ENCODE peak calls at places on chromosome 11, in five cellular contexts. Z is osteoblast, V is psoas muscle, K is transverse colon, W is sigmoid colon. U is an unnamed sample.

GRCh38 chr11:110565690-110566336 is 136.1 kb downstream of the FDX1 start:
- DNase-seq in Z (peak; percentile 50), V (no peak), K (no peak), W (no peak), U (no peak)

GRCh38 chr11:67564230-67564629 is 19.4 kb upstream of the GSTP1 start:
- DNase-seq in Z (no peak), V (no peak), K (no peak), W (no peak), U (no peak)

GRCh38 chr11:36385121-36385530 is 89.0 kb downstream of the PRR5L start:
- DNase-seq in Z (no peak), V (no peak), K (no peak), W (no peak), U (no peak)

GRCh38 chr11:108672113-108672512 is 7.2 kb downstream of the DDX10 start:
- DNase-seq in Z (no peak), V (no peak), K (no peak), W (no peak), U (no peak)

GRCh38 chr11:128480665-128481064 is 106.7 kb downstream of the ETS1 start:
- DNase-seq in Z (no peak), V (no peak), K (no peak), W (no peak), U (no peak)

GRCh38 chr11:12674936-12675696 is 895 bp downstream of the TEAD1 start:
- DNase-seq in Z (peak; percentile 88), V (peak; percentile 65), K (no peak), W (peak; percentile 79), U (peak; percentile 50)

GRCh38 chr11:12377824-12378593 is 638 bp downstream of the PARVA start:
- DNase-seq in Z (peak; percentile 95), V (peak; percentile 76), K (peak; percentile 86), W (peak; percentile 94), U (no peak)

GRCh38 chr11:32391965-32392553 is 43.3 kb downstream of the WT1 start:
- DNase-seq in Z (no peak), V (no peak), K (no peak), W (no peak), U (no peak)

GRCh38 chr11:9568854-9569587 is 4.4 kb upstream of the WEE1 start:
- DNase-seq in Z (peak; percentile 90), V (peak; percentile 64), K (peak; percentile 86), W (peak; percentile 83), U (no peak)

GRCh38 chr11:131656839-131657211 is 286.4 kb downstream of the NTM start:
- DNase-seq in Z (no peak), V (no peak), K (no peak), W (no peak), U (no peak)

GRCh38 chr11:119473226-119473625 is 50.3 kb upstream of the THY1 start:
- DNase-seq in Z (no peak), V (no peak), K (no peak), W (no peak), U (no peak)

GRCh38 chr11:105979997-105980703 is 41.9 kb downstream of the MSANTD4 start:
- DNase-seq in Z (no peak), V (no peak), K (no peak), W (no peak), U (no peak)

GRCh38 chr11:35539781-35540281 is 14.4 kb upstream of the PAMR1 start:
- DNase-seq in Z (no peak), V (peak; percentile 76), K (peak; percentile 30), W (peak; percentile 90), U (no peak)

GRCh38 chr11:121318848-121319834 is 26.6 kb downstream of the SC5D start:
- DNase-seq in Z (no peak), V (no peak), K (no peak), W (no peak), U (peak; percentile 50)

GRCh38 chr11:121323208-121323607 is 30.6 kb downstream of the SC5D start:
- DNase-seq in Z (no peak), V (no peak), K (no peak), W (no peak), U (no peak)

GRCh38 chr11:121326230-121326629 is 33.7 kb downstream of the SC5D start:
- DNase-seq in Z (no peak), V (no peak), K (no peak), W (no peak), U (no peak)

DNA sequence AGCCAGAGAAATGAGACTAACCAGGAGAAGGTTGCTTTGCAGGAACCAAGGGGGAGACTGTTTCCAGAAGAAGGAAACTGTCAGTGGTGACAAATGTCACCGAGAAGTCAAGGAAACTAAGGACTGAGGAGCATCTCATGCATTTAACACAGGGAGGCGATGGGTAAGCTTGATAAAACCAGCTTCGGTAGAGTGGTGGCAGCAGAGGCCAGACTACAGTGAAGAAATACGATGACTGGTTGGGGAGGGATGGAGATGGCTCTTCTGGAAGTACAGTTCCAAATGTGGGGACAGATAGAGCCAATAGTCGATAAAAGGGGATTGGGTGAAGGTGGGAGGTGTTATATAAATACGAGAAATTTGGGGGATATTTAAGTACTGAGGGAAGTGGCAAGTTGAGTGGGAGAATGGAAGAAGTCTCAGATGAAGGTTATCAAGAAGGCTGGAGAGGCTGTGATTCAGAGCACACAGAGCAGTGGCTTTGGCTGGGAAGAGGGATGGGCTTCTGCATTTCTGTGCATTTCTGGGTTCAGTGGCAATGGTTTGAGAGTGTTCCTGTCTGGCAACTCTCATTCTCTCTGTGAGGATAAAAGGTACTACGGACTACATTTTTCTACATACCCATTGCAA is 29.2 kb downstream of the SC5D start:
- DNase-seq in Z (no peak), V (no peak), K (peak; percentile 49), W (no peak), U (peak; percentile 66)
- TF ChIP-seq CTCF in Z (peak; percentile 33), V (peak; percentile 31), K (peak; percentile 67), W (no peak), U (peak; percentile 75)

GRCh38 chr11:3007404-3008010 is 15.4 kb upstream of the NAP1L4 start:
- DNase-seq in Z (peak; percentile 38), V (no peak), K (no peak), W (peak; percentile 41), U (no peak)
- H3K27ac ChIP-seq in Z (no peak overlapping the region), V (no peak overlapping the region), K (no peak overlapping the region), W (no peak overlapping the region), U (no peak overlapping the region)

DNA sequence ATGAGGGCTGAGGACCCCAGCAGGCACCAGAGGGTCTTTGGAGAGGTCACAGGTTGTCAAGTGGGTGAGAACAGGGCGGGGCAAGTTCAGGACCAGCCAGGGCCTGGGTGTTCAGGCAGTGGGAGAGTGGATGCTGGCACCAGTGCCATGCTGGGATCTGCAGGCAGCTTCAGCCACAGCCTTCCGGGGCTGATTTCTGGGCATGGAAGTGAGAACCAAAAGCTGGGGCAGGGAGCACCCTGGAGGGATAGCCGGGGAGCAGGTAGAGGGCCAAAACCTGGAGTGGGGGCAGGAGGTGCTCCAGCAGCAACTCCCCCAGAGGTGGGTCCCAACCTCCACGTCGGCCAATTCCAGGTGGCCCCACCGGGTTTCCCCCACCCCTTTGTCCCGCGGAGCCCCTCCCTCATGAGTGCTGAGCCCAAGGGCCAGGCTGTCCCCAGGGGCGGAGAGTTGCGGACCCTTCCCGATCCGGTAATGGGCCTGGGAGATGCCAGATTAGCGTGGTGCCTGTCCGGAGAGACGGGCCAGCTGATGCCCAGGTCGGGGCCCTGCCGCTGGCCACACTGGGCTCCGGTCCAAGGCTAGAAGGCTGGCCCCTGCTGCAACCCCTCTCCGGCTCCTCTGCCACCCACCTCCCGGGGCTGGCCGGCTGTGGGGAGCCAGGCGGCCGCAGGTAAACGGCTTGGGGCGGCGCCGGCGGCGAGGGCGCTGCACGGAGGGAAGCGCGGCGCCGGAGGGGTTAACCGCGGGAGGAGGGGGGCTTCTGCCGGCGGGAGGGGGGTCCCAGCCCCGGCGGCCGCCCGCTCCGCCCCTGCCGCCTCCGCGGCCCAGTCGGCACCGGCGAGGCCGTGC is at the start of gene KCNK4:
- DNase-seq in Z (peak; percentile 81), V (peak; percentile 53), K (no peak), W (no peak), U (no peak)
- H3K4me3 ChIP-seq in Z (peak within 1 kb of the TSS; percentile 47), V (peak within 1 kb of the TSS; percentile 58), K (no peak within 1 kb of the TSS), W (peak within 1 kb of the TSS; percentile 40), U (peak within 1 kb of the TSS; percentile 49)

DNA sequence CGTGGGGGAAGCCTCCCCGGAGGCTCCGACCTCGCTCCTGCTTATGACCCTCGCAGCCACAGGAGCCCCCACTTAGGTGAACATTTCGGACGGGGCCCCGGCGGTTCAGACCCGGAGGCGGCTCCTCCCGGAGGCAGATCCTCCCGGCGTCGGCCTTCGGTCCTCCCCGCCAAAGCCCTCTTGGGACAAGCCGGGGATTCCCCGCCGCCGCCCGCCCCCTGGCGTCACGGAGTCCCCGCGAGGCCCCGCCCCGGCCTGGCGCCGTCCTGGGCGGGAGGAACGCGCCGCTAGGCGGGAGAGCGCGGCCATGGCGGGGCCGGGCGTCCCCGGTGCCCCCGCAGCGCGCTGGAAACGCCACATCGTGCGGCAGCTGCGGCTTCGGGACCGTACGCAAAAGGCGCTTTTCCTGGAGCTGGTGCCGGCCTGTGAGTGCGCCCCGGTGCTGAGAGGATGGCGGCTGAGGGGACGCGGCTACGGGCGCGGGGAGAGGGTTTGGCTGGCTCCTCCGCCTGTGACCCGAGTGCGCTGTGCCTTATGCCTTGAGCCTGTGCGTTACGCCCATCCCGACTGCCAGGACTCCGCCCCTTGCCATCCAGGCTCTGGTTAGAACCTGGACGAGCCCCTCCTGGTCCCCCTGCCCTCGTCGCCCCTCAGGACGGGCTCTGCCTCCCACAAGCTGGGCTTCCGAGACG is at the start of gene ATG16L2:
- DNase-seq in Z (peak; percentile 99), V (peak; percentile 94), K (peak; percentile 91), W (peak; percentile 93), U (peak; percentile 76)
- TF ChIP-seq CTCF in Z (no peak), V (peak; percentile 19), K (peak; percentile 48), W (no peak), U (peak; percentile 63)

GRCh38 chr11:123742334-123742733 is 874 bp upstream of the ZNF202 start:
- DNase-seq in Z (no peak), V (no peak), K (no peak), W (no peak), U (no peak)
- H3K27ac ChIP-seq in Z (no peak overlapping the region), V (no peak overlapping the region), K (peak overlapping the region; percentile 86), W (peak overlapping the region; percentile 83), U (no peak overlapping the region)

DNA sequence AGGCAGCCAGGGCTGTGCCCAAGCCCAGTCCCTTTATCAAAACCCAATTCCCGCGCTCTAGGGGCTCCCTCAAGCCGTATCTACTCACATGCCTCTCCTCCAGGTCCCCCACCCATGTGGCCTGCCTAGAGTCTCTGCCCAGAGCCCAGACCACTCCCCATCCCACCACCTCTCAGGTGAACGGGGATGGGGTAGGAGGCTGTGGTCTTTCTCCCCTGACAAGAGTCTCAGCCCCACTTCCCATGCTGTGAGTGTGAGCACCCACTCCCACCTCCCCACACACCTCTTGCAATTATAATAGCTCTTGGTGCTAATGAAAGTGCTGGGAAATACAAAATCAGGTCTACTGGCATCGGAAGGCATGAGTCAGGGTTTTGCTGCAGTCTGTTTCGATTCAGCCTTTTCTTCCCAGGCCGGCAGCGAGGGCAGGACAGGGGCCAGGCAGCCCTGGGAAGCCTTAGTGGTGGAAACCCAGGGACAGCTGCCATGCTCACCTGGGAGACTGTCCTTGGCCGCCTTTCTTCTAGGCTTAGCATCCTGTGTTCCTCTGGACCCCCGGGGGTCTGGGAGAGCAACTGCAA is 16.7 kb upstream of the TMPRSS4 start:
- DNase-seq in Z (no peak), V (peak; percentile 34), K (peak; percentile 5), W (peak; percentile 54), U (no peak)
- H3K4me3 ChIP-seq in Z (no peak overlapping the region), V (no peak overlapping the region), K (no peak overlapping the region), W (no peak overlapping the region), U (no peak overlapping the region)